ENCODE peak calls at places on chromosomes 1 and 21, in five cellular contexts. L is stimulated activated CD8-positive, alpha-beta memory T cell treated with anti-CD3 and anti-CD28 coated beads, Interleukin-7, amount 100 ng/mL, for 4 hours; V is NCI-H1105 treated with DMSO at 0.1 percent for 48 hours; G is NCI-H2029; W is Caco-2. F is an unnamed sample.

GRCh38 chr1:43711049-43711448 is 3.7 kb downstream of the ST3GAL3 start:
- DNase-seq in V (no peak), L (no peak), W (no peak), G (no peak), F (no peak)

GRCh38 chr1:43536864-43537358 is 6.2 kb downstream of the PTPRF start:
- DNase-seq in W (no peak), L (no peak), V (no peak), G (no peak), F (no peak)

GRCh38 chr1:11316701-11317100 is 43.7 kb downstream of the UBIAD1 start:
- DNase-seq in V (no peak), W (no peak), L (no peak), G (no peak), F (peak)

GRCh38 chr1:236063919-236064673 is 794 bp downstream of the NID1 start:
- DNase-seq in W (peak), L (no peak), V (peak), G (no peak), F (no peak)

GRCh38 chr1:164456272-164456671 is 102.7 kb upstream of the PBX1 start:
- DNase-seq in G (no peak), L (no peak), V (no peak), W (no peak), F (no peak)

GRCh38 chr1:2789164-2789985 is 12.1 kb downstream of the TTC34 start:
- DNase-seq in G (no peak), W (peak), V (no peak), L (no peak), F (no peak)

GRCh38 chr21:37622755-37623543 is 256.4 kb downstream of the DYRK1A start:
- DNase-seq in L (no peak), W (no peak), V (no peak), G (no peak), F (no peak)

GRCh38 chr1:24384251-24385090 is 29.1 kb downstream of the STPG1 start:
- DNase-seq in L (peak), V (no peak), G (no peak), W (no peak), F (no peak)

GRCh38 chr1:38283736-38284470 is 237.3 kb upstream of the POU3F1 start:
- DNase-seq in G (no peak), V (no peak), L (no peak), W (no peak), F (peak)

GRCh38 chr1:245742891-245743290 is 588.1 kb downstream of the KIF26B start:
- DNase-seq in W (no peak), L (no peak), G (no peak), V (no peak), F (peak)

GRCh38 chr1:42002220-42002619 is 83.5 kb upstream of the HIVEP3 start:
- DNase-seq in W (no peak), L (no peak), V (no peak), G (peak), F (peak)

GRCh38 chr1:212413902-212414327 is 771 bp downstream of the PACC1 start:
- DNase-seq in G (no peak), W (no peak), V (peak), L (no peak), F (no peak)

GRCh38 chr1:10820422-10820821 is 24.0 kb upstream of the CASZ1 start:
- DNase-seq in L (no peak), V (no peak), G (no peak), W (no peak), F (no peak)

GRCh38 chr21:32411366-32412161 is 942 bp upstream of the EVA1C start:
- DNase-seq in V (peak), W (no peak), G (peak), L (peak), F (peak)

GRCh38 chr1:147494998-147495580 is 46.2 kb upstream of the BCL9 start:
- DNase-seq in V (peak), G (peak), L (peak), W (peak), F (peak)

GRCh38 chr1:214402583-214403216 is 121.7 kb downstream of the SMYD2 start:
- DNase-seq in V (no peak), G (peak), L (no peak), W (no peak), F (no peak)

GRCh38 chr1:208007938-208008342 is 97.0 kb upstream of the CD34 start:
- DNase-seq in V (no peak), W (no peak), G (no peak), L (no peak), F (no peak)

GRCh38 chr21:31370281-31370892 is 26.3 kb upstream of the TIAM1 start:
- DNase-seq in V (no peak), W (no peak), G (no peak), L (no peak), F (no peak)